ENCODE peak calls at places on chromosomes 13 and 19, in eight cellular contexts. One of them, this sample, is unnamed.
A peak's percentile ranks its signal among the peaks of the same experiment; 100 is the strongest.

GRCh38 chr13:79108914-79109643 is 297.0 kb downstream of the RBM26 start:
- DNase-seq in lung microvascular endothelial cell: no peak
- DNase-seq in naive thymus-derived CD4-positive, alpha-beta T cell: no peak
- DNase-seq in WTC11: no peak
- DNase-seq in stimulated activated CD4-positive, alpha-beta T cell treated with anti-CD3 and anti-CD28 coated beads, Interleukin-2, amount 100 ng/mL, for 48 hours: no peak
- DNase-seq in activated naive CD4-positive, alpha-beta T cell: no peak
- DNase-seq in NCI-H2081 treated with DMSO at 0.1 percent for 48 hours: peak; percentile 39
- DNase-seq in mammary epithelial cell: no peak
- DNase-seq in this sample: no peak

GRCh38 chr19:56383826-56384605 is 9.3 kb downstream of the ZNF582 start:
- DNase-seq in mammary epithelial cell: peak; percentile 74
- DNase-seq in NCI-H2081 treated with DMSO at 0.1 percent for 48 hours: no peak
- DNase-seq in activated naive CD4-positive, alpha-beta T cell: no peak
- DNase-seq in naive thymus-derived CD4-positive, alpha-beta T cell: no peak
- DNase-seq in lung microvascular endothelial cell: no peak
- DNase-seq in WTC11: no peak
- DNase-seq in stimulated activated CD4-positive, alpha-beta T cell treated with anti-CD3 and anti-CD28 coated beads, Interleukin-2, amount 100 ng/mL, for 48 hours: no peak
- DNase-seq in this sample: no peak

GRCh38 chr13:105991622-105992254 is 543.7 kb downstream of the EFNB2 start:
- DNase-seq in activated naive CD4-positive, alpha-beta T cell: no peak
- DNase-seq in NCI-H2081 treated with DMSO at 0.1 percent for 48 hours: no peak
- DNase-seq in stimulated activated CD4-positive, alpha-beta T cell treated with anti-CD3 and anti-CD28 coated beads, Interleukin-2, amount 100 ng/mL, for 48 hours: no peak
- DNase-seq in mammary epithelial cell: peak; percentile 100
- DNase-seq in WTC11: no peak
- DNase-seq in lung microvascular endothelial cell: no peak
- DNase-seq in naive thymus-derived CD4-positive, alpha-beta T cell: no peak
- DNase-seq in this sample: peak; percentile 90

GRCh38 chr13:25971499-25972145 is 80.2 kb downstream of the SHISA2 start:
- DNase-seq in activated naive CD4-positive, alpha-beta T cell: peak; percentile 32
- DNase-seq in mammary epithelial cell: no peak
- DNase-seq in NCI-H2081 treated with DMSO at 0.1 percent for 48 hours: no peak
- DNase-seq in naive thymus-derived CD4-positive, alpha-beta T cell: peak; percentile 19
- DNase-seq in lung microvascular endothelial cell: no peak
- DNase-seq in WTC11: no peak
- DNase-seq in stimulated activated CD4-positive, alpha-beta T cell treated with anti-CD3 and anti-CD28 coated beads, Interleukin-2, amount 100 ng/mL, for 48 hours: peak; percentile 13
- DNase-seq in this sample: no peak

GRCh38 chr13:96025283-96025682 is 27.9 kb downstream of the UGGT2 start:
- DNase-seq in NCI-H2081 treated with DMSO at 0.1 percent for 48 hours: no peak
- DNase-seq in activated naive CD4-positive, alpha-beta T cell: no peak
- DNase-seq in mammary epithelial cell: no peak
- DNase-seq in lung microvascular endothelial cell: no peak
- DNase-seq in naive thymus-derived CD4-positive, alpha-beta T cell: no peak
- DNase-seq in WTC11: no peak
- DNase-seq in stimulated activated CD4-positive, alpha-beta T cell treated with anti-CD3 and anti-CD28 coated beads, Interleukin-2, amount 100 ng/mL, for 48 hours: no peak
- DNase-seq in this sample: no peak

GRCh38 chr19:6654347-6655310 is 15.3 kb downstream of the TNFSF14 start:
- DNase-seq in activated naive CD4-positive, alpha-beta T cell: no peak
- DNase-seq in WTC11: no peak
- DNase-seq in stimulated activated CD4-positive, alpha-beta T cell treated with anti-CD3 and anti-CD28 coated beads, Interleukin-2, amount 100 ng/mL, for 48 hours: peak; percentile 46
- DNase-seq in lung microvascular endothelial cell: no peak
- DNase-seq in mammary epithelial cell: no peak
- DNase-seq in naive thymus-derived CD4-positive, alpha-beta T cell: peak; percentile 14
- DNase-seq in NCI-H2081 treated with DMSO at 0.1 percent for 48 hours: no peak
- DNase-seq in this sample: no peak

GRCh38 chr19:16952046-16952445 is 63.2 kb downstream of the F2RL3 start:
- DNase-seq in naive thymus-derived CD4-positive, alpha-beta T cell: no peak
- DNase-seq in lung microvascular endothelial cell: no peak
- DNase-seq in NCI-H2081 treated with DMSO at 0.1 percent for 48 hours: no peak
- DNase-seq in WTC11: no peak
- DNase-seq in stimulated activated CD4-positive, alpha-beta T cell treated with anti-CD3 and anti-CD28 coated beads, Interleukin-2, amount 100 ng/mL, for 48 hours: no peak
- DNase-seq in activated naive CD4-positive, alpha-beta T cell: no peak
- DNase-seq in mammary epithelial cell: no peak
- DNase-seq in this sample: no peak

GRCh38 chr13:30143671-30144400 is 163.5 kb downstream of the KATNAL1 start:
- DNase-seq in NCI-H2081 treated with DMSO at 0.1 percent for 48 hours: no peak
- DNase-seq in WTC11: no peak
- DNase-seq in mammary epithelial cell: peak; percentile 44
- DNase-seq in lung microvascular endothelial cell: no peak
- DNase-seq in stimulated activated CD4-positive, alpha-beta T cell treated with anti-CD3 and anti-CD28 coated beads, Interleukin-2, amount 100 ng/mL, for 48 hours: no peak
- DNase-seq in naive thymus-derived CD4-positive, alpha-beta T cell: no peak
- DNase-seq in activated naive CD4-positive, alpha-beta T cell: no peak
- DNase-seq in this sample: peak; percentile 88

GRCh38 chr13:83907196-83907989 is 25.1 kb upstream of the SLITRK1 start:
- DNase-seq in WTC11: no peak
- DNase-seq in lung microvascular endothelial cell: no peak
- DNase-seq in mammary epithelial cell: no peak
- DNase-seq in naive thymus-derived CD4-positive, alpha-beta T cell: no peak
- DNase-seq in NCI-H2081 treated with DMSO at 0.1 percent for 48 hours: no peak
- DNase-seq in activated naive CD4-positive, alpha-beta T cell: no peak
- DNase-seq in stimulated activated CD4-positive, alpha-beta T cell treated with anti-CD3 and anti-CD28 coated beads, Interleukin-2, amount 100 ng/mL, for 48 hours: no peak
- DNase-seq in this sample: no peak

GRCh38 chr13:20057963-20058362 is 99.4 kb downstream of the ZMYM2 start:
- DNase-seq in mammary epithelial cell: no peak
- DNase-seq in activated naive CD4-positive, alpha-beta T cell: no peak
- DNase-seq in lung microvascular endothelial cell: no peak
- DNase-seq in NCI-H2081 treated with DMSO at 0.1 percent for 48 hours: no peak
- DNase-seq in naive thymus-derived CD4-positive, alpha-beta T cell: no peak
- DNase-seq in WTC11: no peak
- DNase-seq in stimulated activated CD4-positive, alpha-beta T cell treated with anti-CD3 and anti-CD28 coated beads, Interleukin-2, amount 100 ng/mL, for 48 hours: no peak
- DNase-seq in this sample: no peak

GRCh38 chr19:19686580-19686979 is 17.9 kb downstream of the ZNF101 start:
- DNase-seq in activated naive CD4-positive, alpha-beta T cell: no peak
- DNase-seq in lung microvascular endothelial cell: no peak
- DNase-seq in mammary epithelial cell: no peak
- DNase-seq in naive thymus-derived CD4-positive, alpha-beta T cell: no peak
- DNase-seq in WTC11: no peak
- DNase-seq in stimulated activated CD4-positive, alpha-beta T cell treated with anti-CD3 and anti-CD28 coated beads, Interleukin-2, amount 100 ng/mL, for 48 hours: no peak
- DNase-seq in NCI-H2081 treated with DMSO at 0.1 percent for 48 hours: no peak
- DNase-seq in this sample: no peak

GRCh38 chr19:8094336-8094735 is 41.8 kb downstream of the CCL25 start:
- DNase-seq in mammary epithelial cell: no peak
- DNase-seq in WTC11: no peak
- DNase-seq in naive thymus-derived CD4-positive, alpha-beta T cell: no peak
- DNase-seq in stimulated activated CD4-positive, alpha-beta T cell treated with anti-CD3 and anti-CD28 coated beads, Interleukin-2, amount 100 ng/mL, for 48 hours: no peak
- DNase-seq in lung microvascular endothelial cell: no peak
- DNase-seq in activated naive CD4-positive, alpha-beta T cell: no peak
- DNase-seq in NCI-H2081 treated with DMSO at 0.1 percent for 48 hours: no peak
- DNase-seq in this sample: no peak

GRCh38 chr19:1469936-1470863 is 8.8 kb downstream of the C19orf25 start:
- DNase-seq in lung microvascular endothelial cell: no peak
- DNase-seq in WTC11: peak; percentile 77
- DNase-seq in stimulated activated CD4-positive, alpha-beta T cell treated with anti-CD3 and anti-CD28 coated beads, Interleukin-2, amount 100 ng/mL, for 48 hours: peak; percentile 54
- DNase-seq in naive thymus-derived CD4-positive, alpha-beta T cell: peak; percentile 66
- DNase-seq in mammary epithelial cell: no peak
- DNase-seq in NCI-H2081 treated with DMSO at 0.1 percent for 48 hours: peak; percentile 9
- DNase-seq in activated naive CD4-positive, alpha-beta T cell: peak; percentile 71
- DNase-seq in this sample: no peak

GRCh38 chr13:28401303-28402056 is 93.4 kb downstream of the FLT1 start:
- DNase-seq in WTC11: no peak
- DNase-seq in activated naive CD4-positive, alpha-beta T cell: no peak
- DNase-seq in mammary epithelial cell: peak; percentile 0
- DNase-seq in NCI-H2081 treated with DMSO at 0.1 percent for 48 hours: no peak
- DNase-seq in stimulated activated CD4-positive, alpha-beta T cell treated with anti-CD3 and anti-CD28 coated beads, Interleukin-2, amount 100 ng/mL, for 48 hours: no peak
- DNase-seq in naive thymus-derived CD4-positive, alpha-beta T cell: no peak
- DNase-seq in lung microvascular endothelial cell: peak; percentile 80
- DNase-seq in this sample: peak; percentile 86

GRCh38 chr19:15616183-15616582 is 1.2 kb downstream of the CYP4F8 start:
- DNase-seq in WTC11: no peak
- DNase-seq in stimulated activated CD4-positive, alpha-beta T cell treated with anti-CD3 and anti-CD28 coated beads, Interleukin-2, amount 100 ng/mL, for 48 hours: no peak
- DNase-seq in lung microvascular endothelial cell: no peak
- DNase-seq in naive thymus-derived CD4-positive, alpha-beta T cell: no peak
- DNase-seq in activated naive CD4-positive, alpha-beta T cell: no peak
- DNase-seq in mammary epithelial cell: no peak
- DNase-seq in NCI-H2081 treated with DMSO at 0.1 percent for 48 hours: no peak
- DNase-seq in this sample: no peak

GRCh38 chr13:102399791-102400618 is 1.8 kb downstream of the FGF14 start:
- DNase-seq in lung microvascular endothelial cell: no peak
- DNase-seq in activated naive CD4-positive, alpha-beta T cell: no peak
- DNase-seq in stimulated activated CD4-positive, alpha-beta T cell treated with anti-CD3 and anti-CD28 coated beads, Interleukin-2, amount 100 ng/mL, for 48 hours: no peak
- DNase-seq in NCI-H2081 treated with DMSO at 0.1 percent for 48 hours: no peak
- DNase-seq in WTC11: peak; percentile 38
- DNase-seq in naive thymus-derived CD4-positive, alpha-beta T cell: no peak
- DNase-seq in mammary epithelial cell: peak; percentile 3
- DNase-seq in this sample: peak; percentile 14

GRCh38 chr19:11089254-11090013 is at the start of gene LDLR:
- DNase-seq in activated naive CD4-positive, alpha-beta T cell: peak; percentile 53
- DNase-seq in NCI-H2081 treated with DMSO at 0.1 percent for 48 hours: peak; percentile 74
- DNase-seq in stimulated activated CD4-positive, alpha-beta T cell treated with anti-CD3 and anti-CD28 coated beads, Interleukin-2, amount 100 ng/mL, for 48 hours: peak; percentile 67
- DNase-seq in naive thymus-derived CD4-positive, alpha-beta T cell: peak; percentile 69
- DNase-seq in WTC11: peak; percentile 78
- DNase-seq in lung microvascular endothelial cell: peak; percentile 92
- DNase-seq in mammary epithelial cell: peak; percentile 95
- DNase-seq in this sample: peak; percentile 99

GRCh38 chr19:15265849-15266248 is 33.6 kb upstream of the EPHX3 start:
- DNase-seq in naive thymus-derived CD4-positive, alpha-beta T cell: no peak
- DNase-seq in WTC11: no peak
- DNase-seq in NCI-H2081 treated with DMSO at 0.1 percent for 48 hours: peak; percentile 53
- DNase-seq in stimulated activated CD4-positive, alpha-beta T cell treated with anti-CD3 and anti-CD28 coated beads, Interleukin-2, amount 100 ng/mL, for 48 hours: no peak
- DNase-seq in activated naive CD4-positive, alpha-beta T cell: no peak
- DNase-seq in lung microvascular endothelial cell: peak; percentile 64
- DNase-seq in mammary epithelial cell: peak; percentile 48
- DNase-seq in this sample: no peak

GRCh38 chr13:32734511-32734910 is 148.3 kb downstream of the PDS5B start:
- DNase-seq in naive thymus-derived CD4-positive, alpha-beta T cell: no peak
- DNase-seq in activated naive CD4-positive, alpha-beta T cell: no peak
- DNase-seq in NCI-H2081 treated with DMSO at 0.1 percent for 48 hours: no peak
- DNase-seq in stimulated activated CD4-positive, alpha-beta T cell treated with anti-CD3 and anti-CD28 coated beads, Interleukin-2, amount 100 ng/mL, for 48 hours: no peak
- DNase-seq in lung microvascular endothelial cell: no peak
- DNase-seq in WTC11: no peak
- DNase-seq in mammary epithelial cell: peak; percentile 64
- DNase-seq in this sample: no peak

GRCh38 chr19:54191671-54192453 is 754 bp downstream of the TSEN34 start:
- DNase-seq in mammary epithelial cell: no peak
- DNase-seq in WTC11: no peak
- DNase-seq in naive thymus-derived CD4-positive, alpha-beta T cell: no peak
- DNase-seq in stimulated activated CD4-positive, alpha-beta T cell treated with anti-CD3 and anti-CD28 coated beads, Interleukin-2, amount 100 ng/mL, for 48 hours: no peak
- DNase-seq in NCI-H2081 treated with DMSO at 0.1 percent for 48 hours: no peak
- DNase-seq in activated naive CD4-positive, alpha-beta T cell: no peak
- DNase-seq in lung microvascular endothelial cell: no peak
- DNase-seq in this sample: peak; percentile 76

GRCh38 chr19:38223119-38223523 is 901 bp downstream of the DPF1 start:
- DNase-seq in WTC11: no peak
- DNase-seq in activated naive CD4-positive, alpha-beta T cell: no peak
- DNase-seq in mammary epithelial cell: no peak
- DNase-seq in lung microvascular endothelial cell: no peak
- DNase-seq in naive thymus-derived CD4-positive, alpha-beta T cell: no peak
- DNase-seq in NCI-H2081 treated with DMSO at 0.1 percent for 48 hours: no peak
- DNase-seq in stimulated activated CD4-positive, alpha-beta T cell treated with anti-CD3 and anti-CD28 coated beads, Interleukin-2, amount 100 ng/mL, for 48 hours: no peak
- DNase-seq in this sample: peak; percentile 8

GRCh38 chr19:16367269-16367683 is 42.6 kb downstream of the KLF2 start:
- DNase-seq in stimulated activated CD4-positive, alpha-beta T cell treated with anti-CD3 and anti-CD28 coated beads, Interleukin-2, amount 100 ng/mL, for 48 hours: no peak
- DNase-seq in lung microvascular endothelial cell: no peak
- DNase-seq in NCI-H2081 treated with DMSO at 0.1 percent for 48 hours: no peak
- DNase-seq in naive thymus-derived CD4-positive, alpha-beta T cell: peak; percentile 82
- DNase-seq in WTC11: no peak
- DNase-seq in activated naive CD4-positive, alpha-beta T cell: peak; percentile 36
- DNase-seq in mammary epithelial cell: no peak
- DNase-seq in this sample: no peak

GRCh38 chr13:97261254-97262015 is 39.3 kb downstream of the MBNL2 start:
- DNase-seq in stimulated activated CD4-positive, alpha-beta T cell treated with anti-CD3 and anti-CD28 coated beads, Interleukin-2, amount 100 ng/mL, for 48 hours: no peak
- DNase-seq in naive thymus-derived CD4-positive, alpha-beta T cell: no peak
- DNase-seq in WTC11: no peak
- DNase-seq in activated naive CD4-positive, alpha-beta T cell: no peak
- DNase-seq in NCI-H2081 treated with DMSO at 0.1 percent for 48 hours: no peak
- DNase-seq in mammary epithelial cell: no peak
- DNase-seq in lung microvascular endothelial cell: peak; percentile 64
- DNase-seq in this sample: no peak

GRCh38 chr19:33703821-33704220 is 82.1 kb downstream of the CHST8 start:
- DNase-seq in mammary epithelial cell: no peak
- DNase-seq in lung microvascular endothelial cell: no peak
- DNase-seq in WTC11: no peak
- DNase-seq in stimulated activated CD4-positive, alpha-beta T cell treated with anti-CD3 and anti-CD28 coated beads, Interleukin-2, amount 100 ng/mL, for 48 hours: no peak
- DNase-seq in activated naive CD4-positive, alpha-beta T cell: no peak
- DNase-seq in NCI-H2081 treated with DMSO at 0.1 percent for 48 hours: no peak
- DNase-seq in naive thymus-derived CD4-positive, alpha-beta T cell: no peak
- DNase-seq in this sample: no peak

GRCh38 chr13:63455938-63456337 is 2040.3 kb upstream of the PCDH20 start:
- DNase-seq in mammary epithelial cell: no peak
- DNase-seq in activated naive CD4-positive, alpha-beta T cell: no peak
- DNase-seq in NCI-H2081 treated with DMSO at 0.1 percent for 48 hours: no peak
- DNase-seq in lung microvascular endothelial cell: no peak
- DNase-seq in WTC11: no peak
- DNase-seq in naive thymus-derived CD4-positive, alpha-beta T cell: no peak
- DNase-seq in stimulated activated CD4-positive, alpha-beta T cell treated with anti-CD3 and anti-CD28 coated beads, Interleukin-2, amount 100 ng/mL, for 48 hours: no peak
- DNase-seq in this sample: no peak

GRCh38 chr19:3683405-3683865 is 16.8 kb downstream of the PIP5K1C start:
- DNase-seq in WTC11: peak; percentile 67
- DNase-seq in mammary epithelial cell: no peak
- DNase-seq in activated naive CD4-positive, alpha-beta T cell: no peak
- DNase-seq in lung microvascular endothelial cell: peak; percentile 100
- DNase-seq in stimulated activated CD4-positive, alpha-beta T cell treated with anti-CD3 and anti-CD28 coated beads, Interleukin-2, amount 100 ng/mL, for 48 hours: no peak
- DNase-seq in NCI-H2081 treated with DMSO at 0.1 percent for 48 hours: no peak
- DNase-seq in naive thymus-derived CD4-positive, alpha-beta T cell: no peak
- DNase-seq in this sample: peak; percentile 90

GRCh38 chr13:112702341-112702982 is 12.6 kb downstream of the ATP11A start:
- DNase-seq in mammary epithelial cell: no peak
- DNase-seq in NCI-H2081 treated with DMSO at 0.1 percent for 48 hours: no peak
- DNase-seq in naive thymus-derived CD4-positive, alpha-beta T cell: no peak
- DNase-seq in WTC11: peak; percentile 29
- DNase-seq in activated naive CD4-positive, alpha-beta T cell: no peak
- DNase-seq in lung microvascular endothelial cell: no peak
- DNase-seq in stimulated activated CD4-positive, alpha-beta T cell treated with anti-CD3 and anti-CD28 coated beads, Interleukin-2, amount 100 ng/mL, for 48 hours: no peak
- DNase-seq in this sample: no peak

GRCh38 chr13:79404985-79405384 is 1.1 kb downstream of the RBM26 start:
- DNase-seq in naive thymus-derived CD4-positive, alpha-beta T cell: no peak
- DNase-seq in NCI-H2081 treated with DMSO at 0.1 percent for 48 hours: no peak
- DNase-seq in lung microvascular endothelial cell: peak; percentile 31
- DNase-seq in mammary epithelial cell: peak; percentile 39
- DNase-seq in stimulated activated CD4-positive, alpha-beta T cell treated with anti-CD3 and anti-CD28 coated beads, Interleukin-2, amount 100 ng/mL, for 48 hours: no peak
- DNase-seq in WTC11: no peak
- DNase-seq in activated naive CD4-positive, alpha-beta T cell: no peak
- DNase-seq in this sample: no peak

GRCh38 chr13:97199451-97199850 is 22.7 kb upstream of the MBNL2 start:
- DNase-seq in lung microvascular endothelial cell: no peak
- DNase-seq in mammary epithelial cell: no peak
- DNase-seq in WTC11: no peak
- DNase-seq in naive thymus-derived CD4-positive, alpha-beta T cell: no peak
- DNase-seq in stimulated activated CD4-positive, alpha-beta T cell treated with anti-CD3 and anti-CD28 coated beads, Interleukin-2, amount 100 ng/mL, for 48 hours: no peak
- DNase-seq in activated naive CD4-positive, alpha-beta T cell: no peak
- DNase-seq in NCI-H2081 treated with DMSO at 0.1 percent for 48 hours: no peak
- DNase-seq in this sample: no peak

GRCh38 chr13:100106705-100107104 is 17.8 kb downstream of the PCCA start:
- DNase-seq in mammary epithelial cell: peak; percentile 70
- DNase-seq in naive thymus-derived CD4-positive, alpha-beta T cell: no peak
- DNase-seq in stimulated activated CD4-positive, alpha-beta T cell treated with anti-CD3 and anti-CD28 coated beads, Interleukin-2, amount 100 ng/mL, for 48 hours: no peak
- DNase-seq in activated naive CD4-positive, alpha-beta T cell: no peak
- DNase-seq in WTC11: no peak
- DNase-seq in NCI-H2081 treated with DMSO at 0.1 percent for 48 hours: no peak
- DNase-seq in lung microvascular endothelial cell: no peak
- DNase-seq in this sample: no peak

GRCh38 chr19:51422053-51422448 is 4.6 kb upstream of the SIGLEC10 start:
- DNase-seq in stimulated activated CD4-positive, alpha-beta T cell treated with anti-CD3 and anti-CD28 coated beads, Interleukin-2, amount 100 ng/mL, for 48 hours: peak; percentile 98
- DNase-seq in lung microvascular endothelial cell: peak; percentile 85
- DNase-seq in naive thymus-derived CD4-positive, alpha-beta T cell: peak; percentile 61
- DNase-seq in NCI-H2081 treated with DMSO at 0.1 percent for 48 hours: no peak
- DNase-seq in activated naive CD4-positive, alpha-beta T cell: peak; percentile 73
- DNase-seq in mammary epithelial cell: peak; percentile 63
- DNase-seq in WTC11: peak; percentile 97
- DNase-seq in this sample: peak; percentile 54